ENCODE peak calls at places on chromosomes 11 and 22, in five cellular contexts. One of them, this sample, is unnamed.

GRCh38 chr11:130120045-130120444 is 39.5 kb upstream of the ST14 start:
- DNase-seq in EH: no peak
- DNase-seq in Ammon's horn: no peak
- DNase-seq in amygdala: no peak
- DNase-seq in upper lobe of right lung: no peak
- DNase-seq in this sample: no peak

GRCh38 chr11:112697371-112697770 is 263.8 kb upstream of the NCAM1 start:
- DNase-seq in amygdala: peak
- DNase-seq in EH: no peak
- DNase-seq in upper lobe of right lung: no peak
- DNase-seq in Ammon's horn: peak
- DNase-seq in this sample: peak

GRCh38 chr11:32213223-32213622 is 122.3 kb downstream of the RCN1 start:
- DNase-seq in EH: peak
- DNase-seq in Ammon's horn: no peak
- DNase-seq in amygdala: no peak
- DNase-seq in upper lobe of right lung: no peak
- DNase-seq in this sample: no peak

GRCh38 chr11:122758974-122759373 is 79.3 kb upstream of the CRTAM start:
- DNase-seq in amygdala: no peak
- DNase-seq in Ammon's horn: no peak
- DNase-seq in EH: peak
- DNase-seq in upper lobe of right lung: no peak
- DNase-seq in this sample: peak

GRCh38 chr11:8956860-8957259 is 7.4 kb downstream of the TMEM9B start:
- DNase-seq in amygdala: no peak
- DNase-seq in Ammon's horn: no peak
- DNase-seq in EH: no peak
- DNase-seq in upper lobe of right lung: no peak
- DNase-seq in this sample: no peak

GRCh38 chr22:39349967-39350802 is at the start of gene SYNGR1:
- DNase-seq in amygdala: no peak
- DNase-seq in EH: peak
- DNase-seq in Ammon's horn: no peak
- DNase-seq in upper lobe of right lung: no peak
- DNase-seq in this sample: peak

GRCh38 chr11:30422389-30422788 is 99.5 kb downstream of the ARL14EP start:
- DNase-seq in EH: no peak
- DNase-seq in Ammon's horn: no peak
- DNase-seq in amygdala: no peak
- DNase-seq in upper lobe of right lung: no peak
- DNase-seq in this sample: no peak

GRCh38 chr11:27623945-27624523 is 76.2 kb downstream of the BDNF start:
- DNase-seq in Ammon's horn: no peak
- DNase-seq in upper lobe of right lung: no peak
- DNase-seq in amygdala: no peak
- DNase-seq in EH: no peak
- DNase-seq in this sample: no peak

GRCh38 chr22:19496324-19496630 is 16.6 kb downstream of the CDC45 start:
- DNase-seq in EH: no peak
- DNase-seq in amygdala: no peak
- DNase-seq in Ammon's horn: no peak
- DNase-seq in upper lobe of right lung: no peak
- DNase-seq in this sample: no peak

GRCh38 chr22:28956506-28956905 is 73.1 kb downstream of the ZNRF3 start:
- DNase-seq in EH: no peak
- DNase-seq in upper lobe of right lung: no peak
- DNase-seq in amygdala: no peak
- DNase-seq in Ammon's horn: no peak
- DNase-seq in this sample: no peak

GRCh38 chr11:64553554-64554201 is 37.3 kb upstream of the SLC22A12 start:
- DNase-seq in Ammon's horn: peak
- DNase-seq in amygdala: peak
- DNase-seq in EH: peak
- DNase-seq in upper lobe of right lung: peak
- DNase-seq in this sample: peak

GRCh38 chr11:119666463-119667131 is 62.4 kb downstream of the NECTIN1 start:
- DNase-seq in Ammon's horn: peak
- DNase-seq in EH: peak
- DNase-seq in amygdala: peak
- DNase-seq in upper lobe of right lung: peak
- DNase-seq in this sample: peak

GRCh38 chr11:82007536-82007935 is 726.1 kb downstream of the FAM181B start:
- DNase-seq in amygdala: no peak
- DNase-seq in Ammon's horn: no peak
- DNase-seq in upper lobe of right lung: no peak
- DNase-seq in EH: no peak
- DNase-seq in this sample: no peak

GRCh38 chr11:129457321-129457720 is 81.7 kb downstream of the BARX2 start:
- DNase-seq in upper lobe of right lung: no peak
- DNase-seq in EH: no peak
- DNase-seq in amygdala: no peak
- DNase-seq in Ammon's horn: no peak
- DNase-seq in this sample: no peak

GRCh38 chr11:2390091-2390870 is 10.3 kb upstream of the TSSC4 start:
- DNase-seq in amygdala: no peak
- DNase-seq in Ammon's horn: no peak
- DNase-seq in upper lobe of right lung: peak
- DNase-seq in EH: no peak
- DNase-seq in this sample: no peak

GRCh38 chr11:132858203-132858602 is 674.1 kb downstream of the OPCML start:
- DNase-seq in amygdala: no peak
- DNase-seq in Ammon's horn: no peak
- DNase-seq in EH: peak
- DNase-seq in upper lobe of right lung: no peak
- DNase-seq in this sample: peak

GRCh38 chr11:111949519-111950426 is 12.6 kb downstream of the DIXDC1 start:
- DNase-seq in upper lobe of right lung: no peak
- DNase-seq in EH: no peak
- DNase-seq in Ammon's horn: no peak
- DNase-seq in amygdala: no peak
- DNase-seq in this sample: no peak

GRCh38 chr22:28246392-28246791 is 327.3 kb upstream of the PITPNB start:
- DNase-seq in Ammon's horn: no peak
- DNase-seq in EH: peak
- DNase-seq in amygdala: no peak
- DNase-seq in upper lobe of right lung: no peak
- DNase-seq in this sample: no peak

GRCh38 chr11:62575156-62575555 is 1.5 kb upstream of the EEF1G start:
- DNase-seq in upper lobe of right lung: peak
- DNase-seq in Ammon's horn: no peak
- DNase-seq in amygdala: no peak
- DNase-seq in EH: no peak
- DNase-seq in this sample: no peak

GRCh38 chr11:81647374-81647773 is 1086.3 kb downstream of the FAM181B start:
- DNase-seq in Ammon's horn: no peak
- DNase-seq in EH: no peak
- DNase-seq in upper lobe of right lung: no peak
- DNase-seq in amygdala: no peak
- DNase-seq in this sample: no peak

GRCh38 chr11:76243648-76244285 is 37.5 kb upstream of the WNT11 start:
- DNase-seq in Ammon's horn: no peak
- DNase-seq in EH: no peak
- DNase-seq in upper lobe of right lung: no peak
- DNase-seq in amygdala: no peak
- DNase-seq in this sample: no peak

GRCh38 chr22:24550028-24550901 is 4.7 kb downstream of the GUCD1 start:
- DNase-seq in Ammon's horn: no peak
- DNase-seq in upper lobe of right lung: no peak
- DNase-seq in amygdala: no peak
- DNase-seq in EH: no peak
- DNase-seq in this sample: no peak

GRCh38 chr11:62399172-62399867 is 19.5 kb upstream of the SCGB1A1 start:
- DNase-seq in EH: peak
- DNase-seq in amygdala: peak
- DNase-seq in upper lobe of right lung: peak
- DNase-seq in Ammon's horn: peak
- DNase-seq in this sample: peak

GRCh38 chr11:93820085-93820710 is 30.2 kb downstream of the VSTM5 start:
- DNase-seq in amygdala: no peak
- DNase-seq in EH: no peak
- DNase-seq in Ammon's horn: peak
- DNase-seq in upper lobe of right lung: no peak
- DNase-seq in this sample: no peak

GRCh38 chr22:41992496-41992895 is 6.1 kb upstream of the WBP2NL start:
- DNase-seq in EH: no peak
- DNase-seq in amygdala: no peak
- DNase-seq in upper lobe of right lung: peak
- DNase-seq in Ammon's horn: no peak
- DNase-seq in this sample: no peak

GRCh38 chr11:131816046-131816445 is 445.6 kb downstream of the NTM start:
- DNase-seq in amygdala: no peak
- DNase-seq in upper lobe of right lung: no peak
- DNase-seq in Ammon's horn: no peak
- DNase-seq in EH: peak
- DNase-seq in this sample: no peak

GRCh38 chr11:45662096-45662664 is 3.2 kb downstream of the CHST1 start:
- DNase-seq in amygdala: no peak
- DNase-seq in Ammon's horn: no peak
- DNase-seq in EH: no peak
- DNase-seq in upper lobe of right lung: peak
- DNase-seq in this sample: no peak

GRCh38 chr11:65102142-65103095 is 6.4 kb downstream of the VPS51 start:
- DNase-seq in Ammon's horn: peak
- DNase-seq in EH: peak
- DNase-seq in amygdala: peak
- DNase-seq in upper lobe of right lung: no peak
- DNase-seq in this sample: no peak

GRCh38 chr11:70204466-70204799 is 1.3 kb downstream of the FADD start:
- DNase-seq in EH: no peak
- DNase-seq in amygdala: no peak
- DNase-seq in Ammon's horn: no peak
- DNase-seq in upper lobe of right lung: peak
- DNase-seq in this sample: no peak

GRCh38 chr22:26763633-26764295 is 106.4 kb downstream of the MIAT start:
- DNase-seq in Ammon's horn: peak
- DNase-seq in upper lobe of right lung: no peak
- DNase-seq in EH: peak
- DNase-seq in amygdala: no peak
- DNase-seq in this sample: no peak

This sample was measured in cerebellar cortex.